ENCODE peak calls at places on chromosomes 11 and 22, in five cellular contexts. One of them, this sample, is unnamed.

GRCh38 chr22:33057363-33057995 is 702 bp downstream of the SYN3 start:
- DNase-seq in cardiac fibroblast: no peak
- DNase-seq in astrocyte of the cerebellum: no peak
- DNase-seq in AG20443: no peak
- DNase-seq in activated T-cell treated with anti-CD3 and anti-CD28 coated beads, Interleukin-2, amount 50 U/mL, for 1 hour: no peak
- DNase-seq in this sample: no peak

GRCh38 chr22:46085831-46086576 is 64.3 kb upstream of the PPARA start:
- DNase-seq in cardiac fibroblast: peak; percentile 88
- DNase-seq in astrocyte of the cerebellum: no peak
- DNase-seq in AG20443: peak; percentile 70
- DNase-seq in activated T-cell treated with anti-CD3 and anti-CD28 coated beads, Interleukin-2, amount 50 U/mL, for 1 hour: no peak
- DNase-seq in this sample: no peak

GRCh38 chr11:574632-575323 is 1.5 kb upstream of the PHRF1 start:
- DNase-seq in cardiac fibroblast: no peak
- DNase-seq in astrocyte of the cerebellum: no peak
- DNase-seq in AG20443: no peak
- DNase-seq in activated T-cell treated with anti-CD3 and anti-CD28 coated beads, Interleukin-2, amount 50 U/mL, for 1 hour: no peak
- DNase-seq in this sample: no peak

GRCh38 chr22:31085493-31085824 is 4.3 kb downstream of the SMTN start:
- DNase-seq in cardiac fibroblast: peak; percentile 36
- DNase-seq in astrocyte of the cerebellum: no peak
- DNase-seq in AG20443: no peak
- DNase-seq in activated T-cell treated with anti-CD3 and anti-CD28 coated beads, Interleukin-2, amount 50 U/mL, for 1 hour: no peak
- DNase-seq in this sample: no peak

GRCh38 chr11:83063073-83063754 is 8.5 kb downstream of the RAB30 start:
- DNase-seq in cardiac fibroblast: peak; percentile 78
- DNase-seq in astrocyte of the cerebellum: peak; percentile 28
- DNase-seq in AG20443: peak; percentile 45
- DNase-seq in activated T-cell treated with anti-CD3 and anti-CD28 coated beads, Interleukin-2, amount 50 U/mL, for 1 hour: no peak
- DNase-seq in this sample: peak; percentile 36

GRCh38 chr22:42814215-42814614 is 42.9 kb downstream of the ARFGAP3 start:
- DNase-seq in cardiac fibroblast: no peak
- DNase-seq in astrocyte of the cerebellum: no peak
- DNase-seq in AG20443: no peak
- DNase-seq in activated T-cell treated with anti-CD3 and anti-CD28 coated beads, Interleukin-2, amount 50 U/mL, for 1 hour: no peak
- DNase-seq in this sample: no peak

GRCh38 chr11:1877211-1878133 is 14.2 kb downstream of the PRR33 start:
- DNase-seq in cardiac fibroblast: peak; percentile 62
- DNase-seq in astrocyte of the cerebellum: no peak
- DNase-seq in AG20443: peak; percentile 7
- DNase-seq in activated T-cell treated with anti-CD3 and anti-CD28 coated beads, Interleukin-2, amount 50 U/mL, for 1 hour: peak; percentile 19
- DNase-seq in this sample: peak; percentile 1

GRCh38 chr11:46242961-46243795 is 34.3 kb upstream of the CREB3L1 start:
- DNase-seq in cardiac fibroblast: peak; percentile 96
- DNase-seq in astrocyte of the cerebellum: peak; percentile 79
- DNase-seq in AG20443: peak; percentile 99
- DNase-seq in activated T-cell treated with anti-CD3 and anti-CD28 coated beads, Interleukin-2, amount 50 U/mL, for 1 hour: peak; percentile 90
- DNase-seq in this sample: peak; percentile 95

GRCh38 chr11:131760191-131760951 is 390.0 kb downstream of the NTM start:
- DNase-seq in cardiac fibroblast: peak; percentile 95
- DNase-seq in astrocyte of the cerebellum: peak; percentile 51
- DNase-seq in AG20443: peak; percentile 51
- DNase-seq in activated T-cell treated with anti-CD3 and anti-CD28 coated beads, Interleukin-2, amount 50 U/mL, for 1 hour: no peak
- DNase-seq in this sample: no peak

GRCh38 chr11:119310682-119311052 is 6.3 kb downstream of the MCAM start:
- DNase-seq in cardiac fibroblast: no peak
- DNase-seq in astrocyte of the cerebellum: no peak
- DNase-seq in AG20443: no peak
- DNase-seq in activated T-cell treated with anti-CD3 and anti-CD28 coated beads, Interleukin-2, amount 50 U/mL, for 1 hour: no peak
- DNase-seq in this sample: no peak

GRCh38 chr11:134756811-134757540 is 344.9 kb upstream of the B3GAT1 start:
- DNase-seq in cardiac fibroblast: no peak
- DNase-seq in astrocyte of the cerebellum: no peak
- DNase-seq in AG20443: no peak
- DNase-seq in activated T-cell treated with anti-CD3 and anti-CD28 coated beads, Interleukin-2, amount 50 U/mL, for 1 hour: no peak
- DNase-seq in this sample: no peak

This sample was measured in activated CD8-positive, alpha-beta T cell treated with anti-CD3 and anti-CD28 coated beads for 36 hours.